ENCODE peak calls at places on chromosomes 1 and 21, in six cellular contexts. C is mesendoderm, A is fibroblast of lung, E is HCT116, X is A549, D is SK-N-SH. L is an unnamed sample.
A peak's percentile ranks its signal among the peaks of the same experiment; 100 is the strongest.

GRCh38 chr1:98078586-98078985 is 157.8 kb upstream of the DPYD start:
- DNase-seq in E (no peak), A (peak; percentile 26), C (no peak), X (no peak), D (no peak), L (no peak)

GRCh38 chr1:169901119-169901518 is 7.4 kb upstream of the SCYL3 start:
- DNase-seq in E (no peak), C (no peak), A (no peak), X (no peak), D (no peak), L (no peak)

GRCh38 chr1:192225713-192226112 is 67.5 kb downstream of the RGS18 start:
- DNase-seq in X (no peak), D (no peak), A (peak; percentile 63), C (no peak), E (no peak), L (no peak)

GRCh38 chr1:31814631-31815306 is 1.1 kb downstream of the SPOCD1 start:
- DNase-seq in D (no peak), C (no peak), X (no peak), E (no peak), A (no peak), L (no peak)

GRCh38 chr1:117537291-117537920 is 68.4 kb upstream of the TENT5C start:
- DNase-seq in C (peak; percentile 58), D (no peak), E (no peak), X (peak; percentile 1), A (no peak), L (peak; percentile 11)

GRCh38 chr21:45769896-45770295 is 126.4 kb downstream of the PCBP3 start:
- DNase-seq in C (no peak), A (no peak), D (no peak), X (no peak), E (no peak), L (no peak)

GRCh38 chr1:77511440-77511840 is 171.0 kb downstream of the ZZZ3 start:
- DNase-seq in E (no peak), A (peak; percentile 53), D (no peak), X (peak; percentile 43), C (no peak), L (no peak)

GRCh38 chr1:20440785-20441200 is 45.2 kb downstream of the CAMK2N1 start:
- DNase-seq in C (peak; percentile 80), D (peak; percentile 80), A (peak; percentile 53), X (peak; percentile 68), E (peak; percentile 77), L (peak; percentile 54)

GRCh38 chr1:39646232-39647081 is 7.0 kb upstream of the HEYL start:
- DNase-seq in A (peak; percentile 73), E (no peak), D (peak; percentile 82), C (peak; percentile 79), X (no peak), L (no peak)

GRCh38 chr1:27868932-27869718 is 3.2 kb upstream of the THEMIS2 start:
- DNase-seq in E (no peak), X (no peak), D (no peak), A (no peak), C (no peak), L (no peak)

GRCh38 chr1:69814926-69815325 is 247.2 kb downstream of the LRRC7 start:
- DNase-seq in D (no peak), A (peak; percentile 38), X (no peak), E (no peak), C (no peak), L (no peak)

GRCh38 chr1:155085504-155086181 is 7.0 kb downstream of the EFNA3 start:
- DNase-seq in C (peak; percentile 66), A (no peak), D (peak; percentile 44), X (peak; percentile 70), E (no peak), L (no peak)

GRCh38 chr21:37198989-37199924 is 67.9 kb downstream of the VPS26C start:
- DNase-seq in D (peak; percentile 17), C (no peak), X (no peak), A (peak; percentile 64), E (peak; percentile 66), L (no peak)

GRCh38 chr1:19505694-19506457 is 20.5 kb upstream of the CAPZB start:
- DNase-seq in X (no peak), E (no peak), C (no peak), D (no peak), A (no peak), L (no peak)

GRCh38 chr21:45640888-45641479 is 2.5 kb upstream of the PCBP3 start:
- DNase-seq in A (peak; percentile 56), C (peak; percentile 76), E (no peak), D (no peak), X (peak; percentile 30), L (no peak)

GRCh38 chr1:177122461-177122860 is 42.1 kb downstream of the ASTN1 start:
- DNase-seq in A (no peak), X (no peak), E (no peak), C (no peak), D (no peak), L (no peak)

GRCh38 chr1:45322486-45323040 is 4.1 kb upstream of the HPDL start:
- DNase-seq in D (no peak), C (no peak), A (no peak), E (no peak), X (no peak), L (no peak)

GRCh38 chr1:17875882-17876280 is 120.7 kb downstream of the ACTL8 start:
- DNase-seq in C (peak; percentile 93), X (no peak), D (no peak), A (peak; percentile 17), E (no peak), L (no peak)

GRCh38 chr1:29426701-29427279 is 190.5 kb downstream of the PTPRU start:
- DNase-seq in E (no peak), X (no peak), D (peak; percentile 65), C (no peak), A (no peak), L (no peak)

GRCh38 chr1:31031330-31032143 is 34.0 kb downstream of the PUM1 start:
- DNase-seq in D (no peak), C (peak; percentile 26), X (no peak), E (no peak), A (no peak), L (no peak)

GRCh38 chr21:38282921-38283320 is 26.1 kb downstream of the KCNJ15 start:
- DNase-seq in C (no peak), D (no peak), A (peak; percentile 81), X (no peak), E (no peak), L (no peak)

GRCh38 chr1:114779722-114780121 is 763 bp downstream of the SIKE1 start:
- DNase-seq in D (no peak), E (no peak), C (no peak), X (no peak), A (no peak), L (no peak)

GRCh38 chr1:227766015-227766634 is 30.9 kb downstream of the SNAP47 start:
- DNase-seq in C (no peak), E (no peak), A (no peak), X (no peak), D (no peak), L (no peak)

GRCh38 chr1:3066250-3066711 is 2.7 kb upstream of the PRDM16 start:
- DNase-seq in A (peak; percentile 8), D (peak; percentile 71), E (no peak), C (peak; percentile 72), X (peak; percentile 32), L (no peak)
- H3K4me3 ChIP-seq in A (no peak overlapping the region), D (no peak overlapping the region), E (no peak overlapping the region), C (no peak overlapping the region), X (no peak overlapping the region), L (no peak overlapping the region)

DNA sequence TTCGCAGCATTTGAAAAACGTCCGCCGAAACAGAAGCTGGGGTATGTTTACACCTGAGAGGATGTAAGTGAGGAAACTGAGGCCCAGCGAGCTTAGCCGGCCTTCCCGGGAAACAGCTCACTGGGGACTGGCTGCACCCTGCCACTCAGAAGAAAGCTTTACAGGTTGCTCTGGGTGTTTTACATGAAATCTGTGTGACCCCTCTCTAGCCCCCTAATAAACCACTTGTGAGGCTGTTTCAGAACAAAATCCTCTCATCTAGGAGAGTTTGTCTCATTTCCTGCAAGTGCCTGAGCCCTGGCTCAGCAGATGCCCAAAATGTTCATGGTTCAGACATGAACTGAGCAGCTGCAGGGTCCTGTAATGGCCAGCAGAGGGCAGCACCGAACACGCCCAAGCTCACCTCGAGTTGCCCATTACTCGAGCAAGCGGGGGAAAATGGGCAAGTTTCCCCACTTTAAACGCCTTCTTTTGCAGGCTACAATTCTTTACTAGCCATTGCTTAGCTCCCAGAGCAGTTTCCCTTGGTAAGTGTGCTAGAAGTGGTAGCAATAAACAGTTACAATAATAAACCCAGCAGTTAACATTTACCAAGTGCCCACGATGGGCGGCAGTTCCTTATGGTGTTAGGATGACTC is 76.4 kb downstream of the FHAD1 start:
- DNase-seq in A (peak; percentile 80), D (peak; percentile 82), C (peak; percentile 74), E (peak; percentile 65), X (peak; percentile 83), L (peak; percentile 54)
- H3K27ac ChIP-seq in A (no peak overlapping the region), D (no peak overlapping the region), C (no peak overlapping the region), E (peak overlapping the region; percentile 35), X (peak overlapping the region; percentile 87), L (no peak overlapping the region)

DNA sequence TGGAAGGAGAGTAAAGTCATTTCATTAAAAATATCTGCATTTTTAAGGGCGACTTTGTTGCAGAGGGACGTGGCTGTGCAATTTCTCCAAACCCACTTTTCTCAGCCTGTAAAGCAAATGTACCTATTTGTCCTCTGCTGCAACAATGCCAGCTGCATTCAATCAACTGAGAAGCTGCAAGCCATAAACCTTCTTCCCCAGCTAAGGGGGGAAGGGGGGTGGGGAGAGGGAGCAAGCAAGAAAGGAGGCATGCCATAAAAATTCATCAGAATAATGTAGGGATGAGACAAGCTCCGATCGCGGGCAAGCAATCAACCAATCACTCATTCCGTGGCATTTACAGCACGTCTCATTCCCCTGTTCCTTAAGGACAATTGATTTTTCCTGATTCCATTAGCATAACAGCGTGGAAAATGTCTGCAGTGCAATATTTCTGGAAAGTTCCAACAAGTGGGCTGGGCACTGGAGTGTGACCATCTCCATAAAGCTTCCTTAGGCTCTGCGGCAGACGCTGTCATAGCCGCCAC is 144.8 kb downstream of the DMRTA2 start:
- DNase-seq in C (no peak), X (no peak), D (peak; percentile 41), E (no peak), A (no peak), L (no peak)
- H3K4me3 ChIP-seq in C (no peak overlapping the region), X (no peak overlapping the region), D (no peak overlapping the region), E (no peak overlapping the region), A (no peak overlapping the region), L (no peak overlapping the region)

GRCh38 chr1:229059671-229060079 is 211.2 kb upstream of the RAB4A start:
- DNase-seq in D (peak; percentile 61), E (no peak), C (no peak), X (no peak), A (peak; percentile 76), L (no peak)

GRCh38 chr1:229062135-229062534 is 208.8 kb upstream of the RAB4A start:
- DNase-seq in D (no peak), X (no peak), A (no peak), E (no peak), C (no peak), L (no peak)

GRCh38 chr1:229060140-229060539 is 210.8 kb upstream of the RAB4A start:
- DNase-seq in D (peak; percentile 43), E (no peak), A (no peak), X (no peak), C (no peak), L (no peak)

GRCh38 chr1:229058111-229058551 is 212.8 kb upstream of the RAB4A start:
- DNase-seq in C (no peak), D (peak; percentile 30), A (no peak), E (no peak), X (no peak), L (no peak)

DNA sequence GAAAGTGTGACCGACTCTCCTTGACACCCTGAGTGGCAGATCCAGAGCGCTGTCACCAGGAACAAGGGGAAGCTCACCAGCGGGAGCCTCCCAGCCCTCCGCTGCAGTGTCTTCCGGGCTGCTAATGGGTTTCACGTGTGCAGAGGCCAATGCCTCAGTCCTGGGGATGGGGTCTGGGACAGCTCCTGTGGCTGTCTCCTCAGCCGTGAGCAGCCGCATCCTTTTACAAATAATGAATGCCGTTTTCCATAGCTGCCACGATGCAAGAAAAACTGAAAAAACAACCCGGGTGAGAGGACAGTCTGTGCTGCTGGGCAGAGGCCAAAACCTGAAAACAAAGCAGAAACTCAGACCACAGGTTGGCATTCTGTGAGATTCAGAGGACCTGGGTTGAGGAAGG is 212.2 kb upstream of the RAB4A start:
- DNase-seq in X (no peak), C (no peak), E (no peak), D (peak; percentile 81), A (no peak), L (no peak)
- H3K27ac ChIP-seq in X (no peak overlapping the region), C (no peak overlapping the region), E (no peak overlapping the region), D (no peak overlapping the region), A (no peak overlapping the region), L (no peak overlapping the region)